ENCODE peak calls at places on chromosomes 3 and 15, in five cellular contexts. D is left cardiac atrium, A is endothelial cell, N is epithelial cell of proximal tubule, Y is T-cell. G is an unnamed sample.

GRCh38 chr3:58293516-58293915 is 12.5 kb upstream of the RPP14 start:
- DNase-seq in D (no peak), N (no peak), A (no peak), Y (no peak), G (no peak)

GRCh38 chr3:175837962-175838361 is 978.8 kb downstream of the NAALADL2 start:
- DNase-seq in D (no peak), Y (no peak), N (no peak), A (no peak), G (no peak)

GRCh38 chr3:184771748-184772147 is 40.2 kb upstream of the VPS8 start:
- DNase-seq in Y (no peak), A (no peak), D (no peak), N (no peak), G (no peak)

GRCh38 chr3:150232992-150233451 is 175.1 kb upstream of the TSC22D2 start:
- DNase-seq in Y (no peak), N (no peak), A (no peak), D (peak), G (peak)

GRCh38 chr3:125651246-125651645 is 55.9 kb upstream of the OSBPL11 start:
- DNase-seq in N (no peak), Y (no peak), A (no peak), D (no peak), G (peak)

GRCh38 chr3:126364731-126365301 is 7.6 kb upstream of the KLF15 start:
- DNase-seq in A (no peak), D (no peak), N (no peak), Y (no peak), G (no peak)

GRCh38 chr3:170997966-170998913 is 28.3 kb downstream of the SLC2A2 start:
- DNase-seq in D (no peak), Y (no peak), N (no peak), A (no peak), G (peak)

GRCh38 chr3:158354713-158355112 is 216.3 kb upstream of the MLF1 start:
- DNase-seq in D (no peak), A (no peak), Y (no peak), N (no peak), G (no peak)

GRCh38 chr15:57541805-57542504 is 49.7 kb upstream of the MYZAP start:
- DNase-seq in A (peak), Y (no peak), N (no peak), D (peak), G (peak)

GRCh38 chr15:49847937-49848823 is 227.3 kb downstream of the DTWD1 start:
- DNase-seq in D (no peak), Y (no peak), A (no peak), N (no peak), G (peak)

GRCh38 chr3:110436209-110436608 is 635.4 kb upstream of the NECTIN3 start:
- DNase-seq in Y (no peak), A (no peak), N (no peak), D (no peak), G (no peak)

GRCh38 chr3:165797551-165797950 is 39.7 kb downstream of the BCHE start:
- DNase-seq in D (no peak), N (no peak), Y (no peak), A (no peak), G (no peak)

GRCh38 chr15:31975446-31976229 is 54.7 kb upstream of the CHRNA7 start:
- DNase-seq in Y (no peak), A (no peak), D (no peak), N (no peak), G (peak)

GRCh38 chr3:131812433-131812832 is 222.4 kb downstream of the CPNE4 start:
- DNase-seq in Y (no peak), D (no peak), A (no peak), N (no peak), G (peak)

G was measured in ELR.